ENCODE peak calls at places on chromosomes 12 and 14, in six cellular contexts. F is H1, X is HCT116, O is GM12878, N is K562, Y is HepG2. K is an unnamed sample.

GRCh38 chr12:21248679-21249078 is 86.0 kb downstream of the SLCO1A2 start:
- DNase-seq in F (no peak), X (no peak), O (no peak), N (no peak), Y (no peak), K (no peak)

GRCh38 chr14:75794615-75795038 is 133.6 kb downstream of the TTLL5 start:
- DNase-seq in F (no peak), X (peak), O (no peak), N (no peak), Y (peak), K (no peak)

GRCh38 chr12:46372852-46373302 is 304 bp upstream of the SLC38A2 start:
- DNase-seq in F (peak), X (no peak), O (no peak), N (peak), Y (no peak), K (no peak)

GRCh38 chr14:104289485-104289884 is 151.1 kb downstream of the KIF26A start:
- DNase-seq in F (no peak), X (no peak), O (no peak), N (no peak), Y (no peak), K (no peak)

GRCh38 chr12:94563261-94563660 is 87.1 kb downstream of the TMCC3 start:
- DNase-seq in F (no peak), X (no peak), O (no peak), N (no peak), Y (no peak), K (no peak)

GRCh38 chr12:61546296-61546695 is 713.9 kb upstream of the USP15 start:
- DNase-seq in F (no peak), X (peak), O (no peak), N (no peak), Y (no peak), K (no peak)

GRCh38 chr12:127550271-127550670 is 716.7 kb upstream of the TMEM132C start:
- DNase-seq in F (no peak), X (no peak), O (no peak), N (no peak), Y (no peak), K (no peak)

GRCh38 chr12:104605685-104606084 is 148.9 kb downstream of the CHST11 start:
- DNase-seq in F (no peak), X (no peak), O (no peak), N (no peak), Y (no peak), K (no peak)

GRCh38 chr12:75750950-75751349 is 239.5 kb upstream of the KRR1 start:
- DNase-seq in F (no peak), X (no peak), O (no peak), N (no peak), Y (peak), K (no peak)

GRCh38 chr12:47839214-47839613 is 19.5 kb upstream of the HDAC7 start:
- DNase-seq in F (no peak), X (no peak), O (no peak), N (no peak), Y (no peak), K (no peak)

GRCh38 chr12:92396647-92397258 is 251.1 kb upstream of the BTG1 start:
- DNase-seq in F (no peak), X (no peak), O (no peak), N (no peak), Y (no peak), K (no peak)

DNA sequence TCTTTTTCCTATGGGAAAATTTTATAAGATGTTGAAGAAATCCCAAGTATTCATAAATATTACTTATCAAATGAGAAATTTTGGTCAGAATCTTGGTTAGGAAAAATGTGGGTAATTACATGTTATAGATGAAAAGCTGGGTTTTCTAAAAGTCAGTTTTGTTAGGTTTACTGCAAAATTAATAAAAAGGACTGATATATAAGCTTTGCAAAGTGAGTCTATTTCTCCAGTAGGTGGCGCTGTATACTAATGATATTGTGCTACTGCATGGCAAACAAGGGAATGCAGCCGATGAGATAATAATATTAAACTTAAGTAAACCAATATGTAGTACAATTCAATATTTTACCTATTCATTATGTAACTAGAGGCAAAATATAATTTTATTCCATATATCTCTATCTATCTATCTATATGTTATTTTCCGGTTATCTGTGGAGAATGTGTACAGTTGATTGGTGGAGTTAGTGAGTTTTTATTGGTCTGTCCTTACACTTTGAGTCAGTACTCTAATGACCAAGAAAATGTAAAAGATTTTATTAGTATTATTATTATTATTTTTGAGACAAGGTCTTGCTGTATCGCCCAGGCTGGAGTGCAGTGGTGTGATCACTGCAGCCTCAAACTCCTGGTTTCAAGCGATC is 32.9 kb downstream of the MIPOL1 start:
- DNase-seq in F (no peak), X (peak), O (no peak), N (peak), Y (peak), K (no peak)
- TF ChIP-seq YY1 in F (no peak), X (no peak), O (no peak), N (no peak), Y (no peak), K (no peak)

GRCh38 chr12:65769880-65770279 is 54.4 kb upstream of the HMGA2 start:
- DNase-seq in F (no peak), X (no peak), O (no peak), N (no peak), Y (no peak), K (no peak)

GRCh38 chr12:65764325-65764724 is 60.0 kb upstream of the HMGA2 start:
- DNase-seq in F (no peak), X (no peak), O (no peak), N (no peak), Y (no peak), K (no peak)

GRCh38 chr12:65761301-65761700 is 63.0 kb upstream of the HMGA2 start:
- DNase-seq in F (no peak), X (no peak), O (no peak), N (no peak), Y (no peak), K (peak)

GRCh38 chr12:65759735-65760134 is 64.5 kb upstream of the HMGA2 start:
- DNase-seq in F (no peak), X (no peak), O (no peak), N (no peak), Y (no peak), K (no peak)

DNA sequence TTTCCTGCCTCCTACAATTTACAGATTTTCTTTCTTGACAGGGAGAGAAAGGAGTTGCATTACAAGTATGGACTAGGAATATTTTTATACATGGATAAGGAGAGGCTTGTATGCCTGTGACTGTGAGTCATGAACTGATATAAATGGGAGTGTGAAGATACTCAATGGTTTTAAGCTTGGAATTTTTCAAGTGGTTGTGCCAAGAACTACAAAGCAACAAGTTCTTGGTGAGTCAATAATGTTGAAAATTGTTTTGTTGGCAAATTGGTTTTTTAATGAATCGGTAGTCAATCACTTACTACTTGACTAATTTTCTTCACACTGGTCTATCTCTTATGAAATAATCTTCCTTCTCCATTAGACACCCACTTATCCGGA is 58.9 kb upstream of the HMGA2 start:
- DNase-seq in F (no peak), X (peak), O (no peak), N (no peak), Y (no peak), K (no peak)
- TF ChIP-seq ZNF274 in F (no peak), X (no peak), O (no peak), N (no peak), Y (no peak), K (no peak)

GRCh38 chr12:113420996-113421595 is 1.1 kb upstream of the SDSL start:
- DNase-seq in F (no peak), X (no peak), O (no peak), N (peak), Y (peak), K (no peak)

GRCh38 chr12:113425960-113426453 is 3.8 kb downstream of the SDSL start:
- DNase-seq in F (peak), X (no peak), O (peak), N (no peak), Y (no peak), K (peak)

GRCh38 chr12:113422030-113422900 is at the start of gene SDSL:
- DNase-seq in F (no peak), X (peak), O (peak), N (peak), Y (peak), K (peak)

GRCh38 chr12:113424915-113425823 is 3.0 kb downstream of the SDSL start:
- DNase-seq in F (peak), X (no peak), O (no peak), N (peak), Y (peak), K (peak)

DNA sequence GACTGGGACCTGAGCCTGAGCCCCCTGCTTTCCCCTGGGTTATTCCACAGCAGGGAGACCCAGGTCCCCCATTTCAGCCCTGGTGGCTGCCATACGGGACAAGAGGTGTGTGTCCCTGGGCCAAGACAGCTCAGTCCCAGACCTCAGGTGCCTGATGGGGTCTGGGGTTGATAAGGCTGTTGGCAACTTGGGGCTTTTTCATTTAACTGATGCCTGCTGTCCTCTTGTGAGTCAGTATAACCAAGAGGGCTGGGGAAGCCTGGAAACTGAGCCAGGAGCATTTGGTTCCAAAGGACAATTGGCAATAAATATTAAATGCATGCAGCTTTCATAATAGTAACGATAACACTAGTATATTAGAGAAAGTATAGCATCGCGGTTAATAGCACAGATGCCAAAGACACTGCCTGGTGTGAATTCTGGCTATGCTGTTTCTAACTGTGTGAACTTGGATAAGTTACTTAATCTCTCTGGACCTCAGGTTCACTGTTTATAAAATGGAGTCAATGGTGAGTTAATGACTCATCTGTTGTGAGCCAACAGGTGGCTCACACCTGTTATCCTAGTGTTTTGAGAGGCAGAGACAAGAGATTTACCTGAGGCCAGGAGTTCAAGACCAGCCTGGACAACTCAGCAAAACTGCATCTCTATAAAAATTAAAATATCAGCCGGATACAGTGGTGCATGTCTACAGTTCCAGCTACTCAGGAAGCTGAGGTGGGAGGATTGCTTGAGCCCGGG is 919 bp downstream of the SDSL start:
- DNase-seq in F (no peak), X (no peak), O (no peak), N (no peak), Y (no peak), K (no peak)
- H3K4me3 ChIP-seq in F (no peak), X (peak), O (peak), N (peak), Y (peak), K (peak)

DNA sequence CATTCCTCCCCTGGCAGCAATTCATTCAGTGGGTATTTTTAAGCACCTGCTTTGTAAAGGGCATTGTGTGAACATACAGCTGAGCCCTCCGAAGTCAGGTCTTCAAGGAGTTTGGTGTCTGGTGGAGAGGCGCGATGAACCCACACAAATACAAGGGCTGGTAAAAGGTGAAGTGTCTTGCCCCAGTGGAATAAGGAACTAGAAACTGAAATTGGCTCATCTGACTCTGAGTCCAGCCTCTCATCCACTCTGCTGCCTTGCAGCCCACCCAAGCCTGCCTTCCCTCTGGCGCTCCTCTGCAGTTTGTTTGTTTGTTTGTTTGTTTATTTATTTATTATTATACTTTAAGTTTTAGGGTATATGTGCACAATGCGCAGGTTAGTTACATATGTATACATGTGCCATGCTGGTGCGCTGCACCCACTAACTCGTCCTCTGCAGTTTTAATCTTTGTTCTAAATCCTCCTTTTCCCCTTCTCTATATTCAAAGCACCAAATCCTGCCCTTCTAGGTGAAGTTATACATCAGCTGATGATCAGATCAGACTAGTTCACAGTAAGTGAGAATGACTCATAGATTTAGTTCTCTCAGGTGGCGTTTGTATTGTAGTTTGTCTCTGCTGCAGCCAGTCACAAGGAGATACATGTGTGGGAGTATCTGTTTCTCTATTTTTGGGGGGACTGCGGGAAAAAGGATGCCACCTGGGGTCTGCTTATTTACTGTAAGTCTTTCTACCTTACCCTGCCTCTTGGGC is 394.5 kb downstream of the APAF1 start:
- DNase-seq in F (no peak), X (no peak), O (no peak), N (no peak), Y (no peak), K (no peak)
- TF ChIP-seq YY1 in F (no peak), X (no peak), O (no peak), N (no peak), Y (no peak), K (no peak)

GRCh38 chr12:71867131-71867530 is 27.6 kb downstream of the TBC1D15 start:
- DNase-seq in F (no peak), X (no peak), O (no peak), N (no peak), Y (no peak), K (no peak)

GRCh38 chr12:71870409-71870808 is 30.9 kb downstream of the TBC1D15 start:
- DNase-seq in F (no peak), X (no peak), O (peak), N (no peak), Y (no peak), K (no peak)

GRCh38 chr12:71865757-71866536 is 26.4 kb downstream of the TBC1D15 start:
- DNase-seq in F (no peak), X (no peak), O (no peak), N (no peak), Y (no peak), K (no peak)

GRCh38 chr12:71871116-71871515 is 31.6 kb downstream of the TBC1D15 start:
- DNase-seq in F (no peak), X (no peak), O (no peak), N (no peak), Y (no peak), K (no peak)

GRCh38 chr12:71865166-71865713 is 25.7 kb downstream of the TBC1D15 start:
- DNase-seq in F (no peak), X (no peak), O (no peak), N (no peak), Y (no peak), K (no peak)
- TF ChIP-seq ZNF274 in F (no peak), X (no peak), O (no peak), N (no peak), Y (no peak), K (no peak)

GRCh38 chr12:132924356-132924755 is 31.8 kb downstream of the ZNF605 start:
- DNase-seq in F (no peak), X (no peak), O (no peak), N (no peak), Y (no peak), K (no peak)
- H3K4me3 ChIP-seq in F (no peak), X (no peak), O (no peak), N (no peak), Y (no peak), K (no peak)

GRCh38 chr12:106239951-106240335 is 7.9 kb downstream of the CKAP4 start:
- DNase-seq in F (no peak), X (no peak), O (no peak), N (no peak), Y (no peak), K (no peak)
- TF ChIP-seq YY1 in F (no peak), X (no peak), O (no peak), N (no peak), Y (no peak), K (no peak)

DNA sequence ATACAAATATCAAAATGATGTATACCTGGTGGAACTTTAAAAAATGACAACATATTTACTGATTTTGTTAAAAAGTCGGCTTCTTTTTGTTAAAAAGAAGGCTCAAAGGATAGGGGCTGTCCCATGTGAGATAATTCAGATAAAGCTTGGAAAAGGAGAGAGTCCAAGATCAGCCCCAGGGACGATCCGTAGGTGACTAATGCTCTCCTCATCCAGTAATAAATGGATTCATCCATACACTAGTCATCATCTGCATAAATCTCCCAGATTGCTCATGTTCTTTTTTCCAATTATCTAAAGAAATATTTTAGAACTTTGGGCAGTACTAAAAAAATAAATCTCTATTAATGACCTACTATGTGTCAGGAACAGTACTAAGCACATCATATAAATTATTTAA is 23.4 kb upstream of the FSCB start:
- DNase-seq in F (no peak), X (no peak), O (no peak), N (no peak), Y (no peak), K (no peak)
- TF ChIP-seq ZNF274 in F (no peak), X (no peak), O (no peak), N (no peak), Y (no peak), K (no peak)

GRCh38 chr14:51862839-51863235 is 2.4 kb downstream of the GNG2 start:
- DNase-seq in F (no peak), X (no peak), O (no peak), N (no peak), Y (no peak), K (no peak)

GRCh38 chr14:51860836-51861583 is 598 bp downstream of the GNG2 start:
- DNase-seq in F (no peak), X (no peak), O (no peak), N (no peak), Y (no peak), K (no peak)

GRCh38 chr14:51860164-51860835 is at the start of gene GNG2:
- DNase-seq in F (peak), X (no peak), O (peak), N (no peak), Y (no peak), K (no peak)

GRCh38 chr14:51859136-51859535 is 1.3 kb upstream of the GNG2 start:
- DNase-seq in F (no peak), X (no peak), O (no peak), N (no peak), Y (no peak), K (no peak)

GRCh38 chr14:51862171-51862838 is 1.9 kb downstream of the GNG2 start:
- DNase-seq in F (no peak), X (no peak), O (no peak), N (no peak), Y (no peak), K (no peak)
- H3K4me3 ChIP-seq in F (peak), X (no peak), O (peak), N (no peak), Y (no peak), K (no peak)